ENCODE peak calls at places on chromosome 11, in seven cellular contexts. A is transverse colon, U is spleen, X is OCI-LY7, L is heart right ventricle, Q is RWPE1, S is breast epithelium. C is an unnamed sample.

GRCh38 chr11:67465190-67465522 is 3.9 kb downstream of the TMEM134 start:
- DNase-seq in L (no peak), S (no peak), U (no peak), Q (no peak), A (no peak), X (no peak), C (no peak)

GRCh38 chr11:47236482-47236881 is 12.1 kb downstream of the ACP2 start:
- DNase-seq in Q (no peak), A (no peak), X (no peak), U (no peak), S (no peak), L (no peak), C (no peak)

GRCh38 chr11:92688416-92688815 is 281.0 kb upstream of the MTNR1B start:
- DNase-seq in L (no peak), A (no peak), X (no peak), S (no peak), Q (no peak), U (no peak), C (no peak)

GRCh38 chr11:66465371-66466224 is 1.1 kb upstream of the PELI3 start:
- DNase-seq in Q (no peak), X (peak), U (no peak), A (no peak), L (no peak), S (no peak), C (no peak)

GRCh38 chr11:96122601-96123044 is 198.7 kb upstream of the MTMR2 start:
- DNase-seq in Q (peak), U (no peak), L (no peak), S (no peak), X (no peak), A (no peak), C (no peak)

GRCh38 chr11:93570759-93571413 is 27.7 kb upstream of the SMCO4 start:
- DNase-seq in A (peak), S (no peak), U (no peak), Q (peak), L (no peak), X (no peak), C (peak)

GRCh38 chr11:837189-837989 is 4.6 kb downstream of the CD151 start:
- DNase-seq in X (no peak), Q (no peak), S (no peak), L (no peak), A (no peak), U (no peak), C (no peak)

GRCh38 chr11:68053981-68054812 is 15.4 kb downstream of the TCIRG1 start:
- DNase-seq in L (no peak), A (no peak), S (no peak), Q (no peak), X (no peak), U (no peak), C (no peak)

GRCh38 chr11:69368119-69368880 is 74.3 kb downstream of the MYEOV start:
- DNase-seq in S (no peak), L (no peak), X (no peak), Q (peak), U (peak), A (no peak), C (no peak)

GRCh38 chr11:122696662-122697061 is 41.1 kb downstream of the UBASH3B start:
- DNase-seq in L (no peak), A (no peak), U (peak), S (no peak), X (peak), Q (no peak), C (no peak)

GRCh38 chr11:10561043-10561818 is 7.2 kb downstream of the LYVE1 start:
- DNase-seq in Q (peak), U (no peak), L (no peak), A (no peak), X (no peak), S (no peak), C (no peak)

GRCh38 chr11:70521475-70522260 is 123.3 kb downstream of the CTTN start:
- DNase-seq in L (no peak), U (peak), Q (no peak), X (no peak), S (no peak), A (no peak), C (no peak)

GRCh38 chr11:96341237-96342130 is 1.5 kb downstream of the MAML2 start:
- DNase-seq in Q (peak), S (peak), X (peak), A (peak), L (peak), U (peak), C (peak)

GRCh38 chr11:27462543-27462942 is 10.0 kb downstream of the LGR4 start:
- DNase-seq in L (no peak), S (no peak), U (no peak), X (no peak), A (no peak), Q (no peak), C (no peak)

GRCh38 chr11:57364851-57365660 is 15.9 kb downstream of the PRG3 start:
- DNase-seq in Q (no peak), S (no peak), X (no peak), A (no peak), U (no peak), L (no peak), C (no peak)

GRCh38 chr11:73652856-73653559 is 6.6 kb downstream of the PLEKHB1 start:
- DNase-seq in L (no peak), S (no peak), A (no peak), Q (no peak), U (no peak), X (no peak), C (no peak)

GRCh38 chr11:35274909-35275807 is 136.2 kb downstream of the CD44 start:
- DNase-seq in U (no peak), X (no peak), A (peak), S (peak), L (peak), Q (no peak), C (peak)

GRCh38 chr11:17544181-17544622 is at the start of gene USH1C:
- DNase-seq in A (peak), Q (peak), L (peak), U (peak), X (no peak), S (peak), C (peak)

GRCh38 chr11:1072821-1073231 is 1.8 kb upstream of the MUC2 start:
- DNase-seq in S (no peak), U (no peak), X (no peak), A (no peak), Q (no peak), L (no peak), C (no peak)

GRCh38 chr11:105070221-105070789 is 25.2 kb upstream of the CARD16 start:
- DNase-seq in X (no peak), Q (no peak), U (no peak), S (no peak), A (no peak), L (no peak), C (no peak)

GRCh38 chr11:78493413-78493975 is 75.9 kb upstream of the GAB2 start:
- DNase-seq in A (no peak), Q (no peak), S (no peak), L (no peak), U (no peak), X (no peak), C (no peak)

GRCh38 chr11:78497309-78497708 is 77.4 kb downstream of the NARS2 start:
- DNase-seq in A (no peak), L (no peak), X (no peak), Q (no peak), S (no peak), U (no peak), C (no peak)

GRCh38 chr11:78489184-78489583 is 71.6 kb upstream of the GAB2 start:
- DNase-seq in U (no peak), X (no peak), A (no peak), Q (no peak), S (no peak), L (no peak), C (no peak)

GRCh38 chr11:78492973-78493372 is 75.4 kb upstream of the GAB2 start:
- DNase-seq in X (no peak), L (no peak), S (no peak), U (no peak), A (no peak), Q (no peak), C (no peak)
- H3K27ac ChIP-seq in X (no peak), L (no peak), S (no peak), U (no peak), A (no peak), Q (no peak), C (no peak)

DNA sequence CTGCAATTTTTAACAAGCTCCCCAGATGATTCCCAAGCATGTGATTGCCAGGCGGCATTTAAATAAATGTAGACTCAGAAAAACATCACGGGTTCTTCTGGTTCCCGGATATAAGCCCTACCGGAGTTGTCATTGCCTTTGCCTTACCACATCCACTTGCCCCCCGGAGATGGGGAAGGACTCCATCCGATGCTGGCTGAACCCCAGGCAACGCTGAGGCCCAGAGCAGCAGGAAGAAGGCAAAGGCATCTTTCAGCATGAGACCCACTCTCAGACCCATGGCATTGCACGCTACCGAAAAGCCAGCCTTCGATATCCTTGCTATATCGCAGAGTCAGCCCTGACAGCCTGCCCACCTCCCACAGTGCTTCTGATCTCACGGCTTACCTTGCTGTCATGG is 134.1 kb downstream of the DSCAML1 start:
- DNase-seq in L (no peak), A (no peak), U (no peak), Q (no peak), S (no peak), X (no peak), C (peak)
- H3K27ac ChIP-seq in L (no peak), A (no peak), U (no peak), Q (no peak), S (no peak), X (no peak), C (no peak)

GRCh38 chr11:77589521-77590193 is at the start of gene AQP11:
- DNase-seq in Q (peak), U (peak), A (peak), X (no peak), S (peak), L (peak), C (peak)

GRCh38 chr11:77593883-77594282 is 4.1 kb downstream of the AQP11 start:
- DNase-seq in S (no peak), Q (no peak), A (no peak), X (no peak), U (no peak), L (no peak), C (no peak)

GRCh38 chr11:77590194-77590591 is 440 bp downstream of the AQP11 start:
- DNase-seq in A (peak), U (no peak), X (no peak), S (no peak), Q (no peak), L (peak), C (no peak)

GRCh38 chr11:77592727-77593126 is 3.0 kb downstream of the AQP11 start:
- DNase-seq in S (no peak), A (no peak), U (no peak), Q (no peak), L (no peak), X (no peak), C (no peak)

GRCh38 chr11:77589181-77589520 is 602 bp upstream of the AQP11 start:
- DNase-seq in L (no peak), U (no peak), Q (no peak), S (no peak), A (no peak), X (no peak), C (no peak)
- H3K27ac ChIP-seq in L (peak), U (peak), Q (peak), S (peak), A (peak), X (no peak), C (peak)

GRCh38 chr11:102143867-102144266 is 33.6 kb downstream of the YAP1 start:
- DNase-seq in L (no peak), Q (no peak), U (no peak), X (no peak), S (no peak), A (no peak), C (no peak)
- H3K27ac ChIP-seq in L (peak), Q (no peak), U (no peak), X (no peak), S (no peak), A (no peak), C (no peak)

GRCh38 chr11:2402890-2403645 is 2.5 kb downstream of the TSSC4 start:
- DNase-seq in S (no peak), X (no peak), U (peak), A (no peak), Q (no peak), L (no peak), C (no peak)

GRCh38 chr11:2400761-2401435 is 348 bp downstream of the TSSC4 start:
- DNase-seq in U (peak), L (no peak), X (no peak), A (no peak), S (no peak), Q (no peak), C (no peak)

GRCh38 chr11:2402106-2402505 is 1.6 kb downstream of the TSSC4 start:
- DNase-seq in Q (no peak), U (peak), S (no peak), A (no peak), X (no peak), L (no peak), C (no peak)

GRCh38 chr11:2400069-2400760 is at the start of gene TSSC4:
- DNase-seq in U (peak), Q (peak), A (peak), L (peak), X (peak), S (peak), C (peak)

DNA sequence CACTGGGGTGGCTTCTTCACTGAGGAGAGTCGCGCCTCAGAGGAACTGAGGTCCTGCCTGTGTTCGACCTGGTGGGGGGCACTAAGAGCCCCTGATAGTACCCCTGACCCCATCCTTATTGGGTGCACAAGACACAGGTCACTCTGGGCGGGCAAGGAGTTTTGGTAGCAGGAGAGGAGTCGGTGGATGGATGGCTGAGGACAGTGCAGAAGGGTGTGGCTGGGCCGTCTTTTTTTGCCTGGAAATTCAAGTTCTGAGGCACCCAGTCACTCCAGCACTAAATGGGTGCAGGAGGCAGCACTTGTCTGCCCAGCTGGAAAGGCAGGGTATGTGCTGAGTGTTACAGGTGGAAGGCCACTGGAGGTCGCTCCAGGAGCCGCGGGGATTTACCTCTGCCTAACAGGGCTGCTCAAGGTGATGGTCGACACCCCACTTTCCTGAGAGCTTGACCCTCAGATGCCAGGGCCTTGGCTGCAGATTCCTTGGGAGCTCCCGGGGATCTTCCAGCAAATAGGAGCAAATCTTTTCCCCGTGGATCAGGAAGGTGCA is 960 bp downstream of the TSSC4 start:
- DNase-seq in S (no peak), U (no peak), Q (no peak), X (peak), A (no peak), L (no peak), C (no peak)
- H3K27ac ChIP-seq in S (peak), U (peak), Q (peak), X (peak), A (peak), L (peak), C (no peak)

DNA sequence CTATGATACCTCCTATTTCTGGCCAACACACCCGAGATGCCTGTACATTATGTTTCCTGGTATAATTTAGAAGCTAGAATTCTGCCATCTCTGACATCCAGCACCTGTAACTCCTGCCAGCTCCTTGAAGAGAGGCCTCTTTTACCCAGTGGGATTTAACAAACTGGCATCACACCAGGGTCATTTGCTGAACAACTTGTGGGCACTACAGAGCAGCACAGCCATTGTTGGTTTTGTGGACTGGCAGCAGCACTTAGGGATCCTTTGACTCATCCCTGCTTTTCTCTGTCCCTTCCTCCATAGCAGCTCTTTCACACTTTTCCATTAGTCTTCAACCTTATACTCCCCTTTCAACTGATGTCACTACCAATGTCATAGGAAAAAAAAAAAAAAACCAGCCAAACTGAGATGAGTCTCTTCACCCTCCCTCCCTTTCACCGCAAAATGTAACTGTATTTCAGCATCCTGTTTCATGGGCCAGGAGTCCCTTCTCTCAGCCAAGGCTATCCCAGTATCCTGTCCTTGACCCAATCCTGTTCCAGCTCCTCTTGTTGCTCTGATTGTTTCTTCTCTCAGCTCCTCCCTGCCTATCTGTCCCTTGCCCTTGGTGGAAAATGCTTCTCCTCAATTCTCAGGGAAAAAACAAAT is 68.7 kb downstream of the PPFIBP2 start:
- DNase-seq in Q (no peak), U (no peak), S (no peak), A (no peak), X (no peak), L (no peak), C (no peak)
- H3K27ac ChIP-seq in Q (no peak), U (no peak), S (peak), A (no peak), X (no peak), L (no peak), C (no peak)

GRCh38 chr11:11592146-11592684 is 29.6 kb downstream of the GALNT18 start:
- DNase-seq in Q (no peak), A (no peak), L (no peak), U (no peak), S (no peak), X (no peak), C (no peak)
- H3K27ac ChIP-seq in Q (no peak), A (no peak), L (peak), U (no peak), S (no peak), X (no peak), C (no peak)

DNA sequence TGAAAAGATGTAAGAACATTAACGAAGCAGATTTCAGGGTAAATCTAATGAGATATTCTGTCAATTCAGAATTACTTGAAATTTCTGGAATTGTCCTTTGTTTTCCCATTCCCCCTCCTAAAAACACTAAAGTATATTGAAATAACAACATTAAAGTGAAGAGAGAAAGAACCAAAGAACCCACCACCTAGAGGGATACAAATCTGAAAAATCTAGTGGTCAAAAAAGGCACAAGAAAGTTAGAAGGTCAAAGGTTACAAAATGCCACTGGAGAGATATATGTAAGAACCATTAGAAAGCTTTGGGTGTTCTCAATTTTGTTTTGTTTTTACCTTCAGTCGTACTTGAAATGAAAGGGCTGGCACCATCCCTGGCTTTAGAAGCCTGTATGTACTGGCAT is 57.9 kb downstream of the DENND5A start:
- DNase-seq in X (no peak), U (no peak), L (no peak), Q (no peak), A (no peak), S (no peak), C (no peak)
- H3K27ac ChIP-seq in X (no peak), U (no peak), L (no peak), Q (no peak), A (no peak), S (no peak), C (no peak)

C was measured in pancreas.